ENCODE peak calls at places on chromosomes 13 and 19, in six cellular contexts. I is stimulated activated CD4-positive, alpha-beta T cell treated with anti-CD3 and anti-CD28 coated beads, Interleukin-2, amount 100 ng/mL, for 48 hours; U is AG08395; H is effector memory CD4-positive, alpha-beta T cell; G is lower leg skin; Y is smooth muscle cell of the brain vasculature. L is an unnamed sample.

GRCh38 chr13:96080676-96081075 is 9.2 kb upstream of the HS6ST3 start:
- DNase-seq in I (no peak), U (no peak), H (no peak), G (no peak), Y (no peak), L (no peak)

GRCh38 chr19:3039641-3040077 is 10.6 kb upstream of the TLE2 start:
- DNase-seq in I (no peak), U (no peak), H (no peak), G (no peak), Y (no peak), L (no peak)

GRCh38 chr13:59094149-59094548 is 1069.6 kb downstream of the DIAPH3 start:
- DNase-seq in I (no peak), U (no peak), H (no peak), G (no peak), Y (no peak), L (no peak)

GRCh38 chr13:96992633-96993032 is 1.6 kb downstream of the OXGR1 start:
- DNase-seq in I (no peak), U (no peak), H (no peak), G (no peak), Y (no peak), L (no peak)

GRCh38 chr19:13764821-13765394 is 586 bp downstream of the MRI1 start:
- DNase-seq in I (peak), U (peak), H (no peak), G (no peak), Y (no peak), L (peak)

GRCh38 chr13:110648848-110649421 is 33.6 kb downstream of the NAXD start:
- DNase-seq in I (no peak), U (no peak), H (no peak), G (no peak), Y (no peak), L (no peak)

GRCh38 chr19:44875666-44876418 is 15.2 kb upstream of the TOMM40 start:
- DNase-seq in I (no peak), U (no peak), H (no peak), G (no peak), Y (no peak), L (no peak)

GRCh38 chr19:485122-485521 is 11.2 kb upstream of the MADCAM1 start:
- DNase-seq in I (no peak), U (no peak), H (no peak), G (no peak), Y (no peak), L (no peak)

GRCh38 chr19:29858000-29858596 is 46.3 kb downstream of the CCNE1 start:
- DNase-seq in I (no peak), U (no peak), H (no peak), G (no peak), Y (no peak), L (no peak)

GRCh38 chr13:38763446-38764381 is 76.8 kb downstream of the FREM2 start:
- DNase-seq in I (no peak), U (peak), H (no peak), G (no peak), Y (peak), L (no peak)

L was measured in T-helper 22 cell.